ENCODE peak calls at places on chromosomes 7 and 10, in ten cellular contexts. Y, V, Z, L, N, B, Q, M, D and C are unnamed samples.

GRCh38 chr7:94972296-94972695 is 64.9 kb downstream of the PPP1R9A start:
- DNase-seq in N (no peak), M (peak), V (peak), Z (no peak), Y (no peak), L (peak), D (no peak), B (no peak), Q (no peak), C (no peak)

GRCh38 chr7:112715525-112715924 is 74.7 kb downstream of the TMEM168 start:
- DNase-seq in M (no peak), L (no peak), D (no peak), N (no peak), Q (no peak), Y (no peak), Z (no peak), V (no peak), B (no peak), C (no peak)

GRCh38 chr10:124067825-124068400 is 25.5 kb downstream of the CHST15 start:
- DNase-seq in N (no peak), D (no peak), Z (no peak), L (no peak), Y (no peak), V (no peak), B (no peak), Q (no peak), M (no peak), C (no peak)

GRCh38 chr7:3309140-3309539 is 8.1 kb downstream of the SDK1 start:
- DNase-seq in N (no peak), Y (no peak), L (no peak), V (no peak), Q (peak), B (peak), M (no peak), Z (no peak), D (no peak), C (no peak)

GRCh38 chr10:5242585-5242984 is 45.9 kb downstream of the AKR1C4 start:
- DNase-seq in Q (no peak), B (no peak), V (no peak), Y (no peak), L (no peak), D (no peak), N (no peak), Z (no peak), M (no peak), C (no peak)

GRCh38 chr10:111455776-111456426 is 379.1 kb downstream of the ADRA2A start:
- DNase-seq in L (peak), M (peak), D (no peak), N (no peak), Y (no peak), B (no peak), V (no peak), Z (no peak), Q (no peak), C (no peak)

GRCh38 chr7:54705436-54705835 is 53.6 kb downstream of the SEC61G start:
- DNase-seq in Q (no peak), Y (no peak), V (peak), D (no peak), M (peak), B (peak), L (peak), N (no peak), Z (no peak), C (no peak)

GRCh38 chr10:60661627-60662026 is 116.7 kb upstream of the CDK1 start:
- DNase-seq in Q (peak), Y (no peak), Z (no peak), B (peak), V (peak), M (peak), N (no peak), L (peak), D (no peak), C (no peak)

GRCh38 chr10:6181249-6181648 is 21.5 kb upstream of the PFKFB3 start:
- DNase-seq in Y (no peak), M (no peak), B (no peak), Z (no peak), L (no peak), N (no peak), V (no peak), Q (no peak), D (no peak), C (no peak)

GRCh38 chr10:115762029-115762428 is 511.0 kb downstream of the GFRA1 start:
- DNase-seq in N (no peak), Z (no peak), D (no peak), V (no peak), L (peak), Y (no peak), Q (no peak), B (no peak), M (no peak), C (no peak)

GRCh38 chr7:151060416-151061234 is 1.2 kb downstream of the SLC4A2 start:
- DNase-seq in M (no peak), Z (peak), V (no peak), L (peak), D (no peak), B (peak), Y (no peak), Q (no peak), N (no peak), C (peak)

GRCh38 chr10:61475449-61475873 is 22.3 kb upstream of the TMEM26 start:
- DNase-seq in Z (no peak), Y (no peak), D (no peak), B (no peak), M (peak), L (peak), N (no peak), Q (peak), V (peak), C (no peak)

GRCh38 chr7:234712-235553 is 42.6 kb downstream of the FAM20C start:
- DNase-seq in L (peak), D (no peak), Y (no peak), Q (no peak), N (no peak), B (peak), V (no peak), Z (no peak), M (peak), C (peak)

GRCh38 chr10:112988839-112989406 is 38.9 kb downstream of the TCF7L2 start:
- DNase-seq in Z (no peak), Y (no peak), Q (no peak), M (no peak), B (no peak), D (no peak), V (no peak), N (no peak), L (no peak), C (no peak)

GRCh38 chr10:74021248-74022055 is 23.5 kb downstream of the VCL start:
- DNase-seq in M (peak), Z (no peak), N (no peak), L (peak), D (no peak), Q (peak), V (no peak), Y (no peak), B (peak), C (no peak)